ENCODE peak calls at places on chromosome 9, in nine cellular contexts. O is SW480; A is transverse colon; L is CD4-positive, alpha-beta T cell; Z is stimulated activated CD4-positive, alpha-beta T cell treated with anti-CD3 and anti-CD28 coated beads, Interleukin-1b, Interleukin-23, amount 100 ng/mL, for 4 hours; C is adipocyte; N is body of pancreas; F is BJ; U is iris pigment epithelial cell. I is an unnamed sample.

GRCh38 chr9:26833792-26834191 is 58.8 kb downstream of the CAAP1 start:
- DNase-seq in O (no peak), A (no peak), L (no peak), Z (no peak), C (peak; percentile 3), N (no peak), F (peak; percentile 12), U (no peak), I (no peak)

GRCh38 chr9:136602193-136602885 is 56.5 kb upstream of the NOTCH1 start:
- DNase-seq in O (peak; percentile 56), A (no peak), L (no peak), Z (no peak), C (no peak), N (no peak), F (no peak), U (no peak), I (no peak)

GRCh38 chr9:122087406-122088200 is 5.5 kb downstream of the TTLL11 start:
- DNase-seq in O (no peak), A (no peak), L (no peak), Z (no peak), C (peak; percentile 69), N (no peak), F (no peak), U (no peak), I (no peak)

GRCh38 chr9:2655411-2655901 is 33.9 kb downstream of the VLDLR start:
- DNase-seq in O (no peak), A (no peak), L (no peak), Z (no peak), C (peak; percentile 56), N (no peak), F (peak; percentile 79), U (peak; percentile 94), I (no peak)

GRCh38 chr9:5008206-5008605 is 23.1 kb downstream of the JAK2 start:
- DNase-seq in O (no peak), A (no peak), L (no peak), Z (no peak), C (peak; percentile 13), N (no peak), F (no peak), U (peak; percentile 51), I (no peak)

GRCh38 chr9:85600675-85601263 is 141.0 kb downstream of the AGTPBP1 start:
- DNase-seq in O (no peak), A (no peak), L (no peak), Z (no peak), C (no peak), N (no peak), F (no peak), U (no peak), I (no peak)

GRCh38 chr9:91795500-91796241 is 154.4 kb downstream of the ROR2 start:
- DNase-seq in O (peak; percentile 62), A (no peak), L (no peak), Z (no peak), C (peak; percentile 11), N (no peak), F (no peak), U (peak; percentile 18), I (no peak)

GRCh38 chr9:129609486-129610192 is 11.3 kb downstream of the C9orf50 start:
- DNase-seq in O (peak; percentile 98), A (peak; percentile 76), L (peak; percentile 49), Z (no peak), C (peak; percentile 38), N (no peak), F (no peak), U (peak; percentile 81), I (no peak)

GRCh38 chr9:21502586-21502985 is 20.5 kb upstream of the IFNE start:
- DNase-seq in O (no peak), A (no peak), L (no peak), Z (no peak), C (peak; percentile 15), N (no peak), F (peak; percentile 14), U (no peak), I (no peak)

GRCh38 chr9:26551451-26551850 is 341.2 kb downstream of the CAAP1 start:
- DNase-seq in O (no peak), A (no peak), L (no peak), Z (no peak), C (peak; percentile 64), N (no peak), F (no peak), U (no peak), I (no peak)

GRCh38 chr9:131277673-131278420 is 1.5 kb upstream of the FAM78A start:
- DNase-seq in O (peak; percentile 80), A (peak; percentile 80), L (peak; percentile 45), Z (peak; percentile 64), C (peak; percentile 93), N (peak; percentile 80), F (no peak), U (peak; percentile 87), I (peak; percentile 49)

GRCh38 chr9:82106536-82106935 is 118.0 kb downstream of the SPATA31D1 start:
- DNase-seq in O (no peak), A (no peak), L (no peak), Z (no peak), C (peak; percentile 15), N (no peak), F (no peak), U (no peak), I (no peak)

GRCh38 chr9:96241391-96241809 is 60.6 kb downstream of the HSD17B3 start:
- DNase-seq in O (peak; percentile 99), A (no peak), L (no peak), Z (no peak), C (no peak), N (no peak), F (no peak), U (no peak), I (peak; percentile 18)

GRCh38 chr9:2857564-2858198 is 13.8 kb upstream of the PUM3 start:
- DNase-seq in O (peak; percentile 64), A (peak; percentile 62), L (peak; percentile 46), Z (peak; percentile 12), C (peak; percentile 93), N (peak; percentile 79), F (no peak), U (peak; percentile 64), I (peak; percentile 23)

GRCh38 chr9:37201581-37201980 is 81.2 kb downstream of the ZCCHC7 start:
- DNase-seq in O (no peak), A (no peak), L (no peak), Z (no peak), C (no peak), N (no peak), F (no peak), U (no peak), I (no peak)

GRCh38 chr9:83062653-83063527 is at the start of gene RASEF:
- DNase-seq in O (peak; percentile 52), A (peak; percentile 85), L (no peak), Z (no peak), C (peak; percentile 38), N (peak; percentile 93), F (no peak), U (peak; percentile 19), I (no peak)

GRCh38 chr9:102106446-102106845 is 368.0 kb upstream of the GRIN3A start:
- DNase-seq in O (no peak), A (no peak), L (no peak), Z (no peak), C (no peak), N (no peak), F (no peak), U (no peak), I (no peak)

GRCh38 chr9:20611751-20612287 is 10.5 kb downstream of the MLLT3 start:
- DNase-seq in O (no peak), A (no peak), L (no peak), Z (no peak), C (peak; percentile 78), N (no peak), F (peak; percentile 65), U (peak; percentile 88), I (no peak)

GRCh38 chr9:126700903-126701819 is 87.4 kb downstream of the LMX1B start:
- DNase-seq in O (no peak), A (no peak), L (no peak), Z (no peak), C (no peak), N (no peak), F (no peak), U (no peak), I (no peak)

GRCh38 chr9:77163889-77164288 is 13.4 kb upstream of the VPS13A start:
- DNase-seq in O (no peak), A (no peak), L (no peak), Z (no peak), C (peak; percentile 71), N (no peak), F (no peak), U (peak; percentile 91), I (no peak)

GRCh38 chr9:93807166-93808013 is 147.8 kb downstream of the BARX1 start:
- DNase-seq in O (no peak), A (no peak), L (no peak), Z (no peak), C (no peak), N (no peak), F (no peak), U (no peak), I (no peak)

GRCh38 chr9:89483592-89484474 is 14.1 kb downstream of the SEMA4D start:
- DNase-seq in O (no peak), A (peak; percentile 66), L (no peak), Z (peak; percentile 60), C (no peak), N (no peak), F (no peak), U (no peak), I (peak; percentile 65)

GRCh38 chr9:131552030-131552429 is 6.7 kb downstream of the PRRT1B start:
- DNase-seq in O (no peak), A (no peak), L (no peak), Z (no peak), C (no peak), N (no peak), F (no peak), U (no peak), I (no peak)

GRCh38 chr9:13354733-13355132 is 75.2 kb upstream of the MPDZ start:
- DNase-seq in O (no peak), A (no peak), L (no peak), Z (no peak), C (peak; percentile 9), N (no peak), F (no peak), U (peak; percentile 57), I (no peak)

I was measured in stimulated activated CD8-positive, alpha-beta memory T cell treated with anti-CD3 and anti-CD28 coated beads, Interleukin-7, amount 100 ng/mL, for 24 hours.